ENCODE peak calls at places on chromosomes 5 and 9, in five cellular contexts. C is HepG2, K is H1, R is GM12878, X is K562. V is an unnamed sample.

GRCh38 chr9:109537288-109537687 is 39.2 kb upstream of the PTPN3 start:
- DNase-seq in C (no peak), K (no peak), R (no peak), X (no peak), V (no peak)

GRCh38 chr9:124018731-124019697 is 7.4 kb downstream of the LHX2 start:
- DNase-seq in R (no peak), C (no peak), K (no peak), X (no peak), V (peak)

GRCh38 chr5:167030500-167031120 is 1260.8 kb upstream of the WWC1 start:
- DNase-seq in C (no peak), K (peak), R (no peak), X (no peak), V (peak)

GRCh38 chr5:72434056-72434780 is 73.0 kb downstream of the ZNF366 start:
- DNase-seq in R (no peak), K (no peak), C (no peak), X (no peak), V (no peak)

GRCh38 chr9:5509573-5509972 is 758 bp upstream of the PDCD1LG2 start:
- DNase-seq in R (no peak), K (no peak), X (no peak), C (no peak), V (no peak)

GRCh38 chr5:150146862-150147579 is 8.6 kb downstream of the PDGFRB start:
- DNase-seq in X (no peak), K (no peak), C (no peak), R (no peak), V (no peak)

GRCh38 chr5:37724395-37725125 is 115.3 kb downstream of the GDNF start:
- DNase-seq in C (no peak), X (no peak), R (no peak), K (no peak), V (no peak)

GRCh38 chr5:71865202-71865601 is 146.1 kb downstream of the CARTPT start:
- DNase-seq in K (no peak), X (no peak), R (no peak), C (no peak), V (no peak)

GRCh38 chr9:105636331-105636730 is 25.9 kb upstream of the TAL2 start:
- DNase-seq in X (no peak), C (no peak), K (no peak), R (no peak), V (no peak)

GRCh38 chr9:128286435-128286834 is 10.4 kb downstream of the SWI5 start:
- DNase-seq in C (no peak), R (no peak), X (no peak), K (no peak), V (no peak)

GRCh38 chr5:91318727-91319126 is 64.4 kb downstream of the ARRDC3 start:
- DNase-seq in C (no peak), X (no peak), K (no peak), R (no peak), V (no peak)

GRCh38 chr9:17052626-17053025 is 82.2 kb upstream of the CNTLN start:
- DNase-seq in C (no peak), K (no peak), R (no peak), X (no peak), V (no peak)

GRCh38 chr5:55600536-55601208 is 65.9 kb upstream of the PLPP1 start:
- DNase-seq in R (no peak), C (no peak), K (no peak), X (no peak), V (no peak)

GRCh38 chr9:2178034-2178734 is 163.0 kb downstream of the SMARCA2 start:
- DNase-seq in K (no peak), R (no peak), X (no peak), C (no peak), V (no peak)

GRCh38 chr5:123647066-123647465 is 135.1 kb downstream of the CSNK1G3 start:
- DNase-seq in C (no peak), X (no peak), K (no peak), R (no peak), V (no peak)

GRCh38 chr5:74638776-74639537 is 1.6 kb downstream of the ENC1 start:
- DNase-seq in K (no peak), X (no peak), R (peak), C (no peak), V (no peak)

GRCh38 chr5:96431376-96432244 is 1.4 kb downstream of the PCSK1 start:
- DNase-seq in R (no peak), X (no peak), C (no peak), K (no peak), V (peak)

GRCh38 chr9:86521322-86521721 is 167.1 kb upstream of the TUT7 start:
- DNase-seq in R (no peak), K (no peak), X (no peak), C (no peak), V (no peak)

GRCh38 chr5:32936329-32936728 is 225.2 kb downstream of the NPR3 start:
- DNase-seq in R (no peak), X (no peak), C (no peak), K (no peak), V (no peak)

DNA sequence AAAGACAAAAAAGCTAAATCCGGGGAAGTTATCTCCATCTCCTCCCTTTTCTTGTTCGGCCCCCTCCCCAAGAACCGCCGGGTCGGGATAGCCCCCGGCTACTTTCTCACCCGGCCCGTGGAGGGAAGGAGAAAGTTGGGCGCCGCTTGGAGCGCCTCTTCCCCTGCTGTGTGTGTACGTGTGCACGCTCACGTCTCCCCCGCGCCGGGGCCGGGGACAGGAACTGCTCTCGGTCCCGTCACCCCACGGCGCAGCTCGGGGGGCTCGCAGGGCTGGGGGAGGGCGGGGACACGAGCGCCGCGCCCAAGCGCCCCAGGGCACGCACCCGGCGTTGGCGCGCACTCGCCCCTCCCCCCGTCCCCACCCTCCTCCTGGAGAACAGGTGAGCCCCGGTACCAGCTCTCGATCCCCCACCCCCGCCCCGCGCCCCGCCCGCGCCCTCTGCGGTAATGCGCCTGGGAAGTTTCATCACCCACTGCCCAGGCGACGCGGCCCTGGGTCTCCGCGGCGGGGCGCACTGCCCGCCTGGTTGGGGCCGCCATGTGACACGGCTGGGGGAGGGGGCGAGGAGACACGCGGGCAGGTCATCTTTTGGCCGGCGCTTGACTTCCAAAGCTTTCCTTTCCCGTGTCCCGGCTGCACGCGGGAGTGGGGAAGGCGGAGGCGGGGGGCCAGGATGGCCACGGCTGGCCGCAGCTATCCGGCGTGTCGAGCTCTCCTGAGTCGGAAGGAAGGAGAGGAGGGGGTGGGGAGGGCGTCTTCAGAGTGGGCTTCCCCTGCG is 1.3 kb upstream of the STC2 start:
- DNase-seq in R (peak), X (no peak), C (peak), K (no peak), V (peak)
- TF ChIP-seq ATF2 in R (no peak), X (no peak), C (peak), K (no peak), V (no peak)

GRCh38 chr9:6938447-6938846 is 180.7 kb downstream of the KDM4C start:
- DNase-seq in C (peak), R (no peak), K (no peak), X (no peak), V (no peak)
- TF ChIP-seq ATF2 in C (no peak), R (no peak), K (no peak), X (no peak), V (no peak)

DNA sequence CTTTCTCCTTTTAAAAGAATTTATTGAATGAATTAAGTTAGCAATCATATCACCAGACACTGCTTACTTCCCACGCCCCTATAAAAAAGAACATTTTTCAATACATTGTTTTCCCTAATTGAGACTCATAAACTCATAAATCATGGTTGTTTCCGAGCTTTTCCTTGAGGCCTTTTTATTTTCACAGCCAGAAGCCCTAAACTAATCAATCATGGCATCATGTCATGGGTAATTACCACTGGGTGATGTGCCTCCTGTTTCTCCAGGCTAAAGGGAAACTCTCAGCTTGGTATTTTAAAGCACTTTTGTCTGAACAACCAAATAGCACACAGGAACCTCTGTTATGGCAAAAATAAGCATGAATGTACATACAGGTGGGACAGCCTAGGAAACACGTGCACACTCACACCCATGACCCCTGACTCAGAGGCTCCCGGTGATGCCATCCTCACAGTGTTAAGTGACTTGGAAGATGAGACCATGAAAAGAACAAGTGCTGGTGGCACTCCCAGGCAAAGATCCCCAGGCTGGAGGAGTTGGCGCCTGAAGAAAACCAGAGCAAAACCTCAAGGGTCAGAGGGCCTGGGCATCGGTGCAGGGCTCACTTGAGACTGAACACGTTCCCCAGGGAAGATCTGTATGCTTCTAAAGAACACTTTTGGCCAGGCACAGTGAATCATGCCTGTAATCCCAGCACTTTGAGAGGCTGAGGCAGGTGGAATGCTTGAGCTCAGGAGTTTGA is 154.4 kb downstream of the ROR2 start:
- DNase-seq in R (no peak), X (no peak), K (no peak), C (no peak), V (no peak)
- TF ChIP-seq ATF2 in R (no peak), X (no peak), K (no peak), C (no peak), V (no peak)

GRCh38 chr9:3906437-3907213 is 380.8 kb upstream of the RFX3 start:
- DNase-seq in C (no peak), K (no peak), X (no peak), R (no peak), V (no peak)

GRCh38 chr9:3912817-3913216 is 387.0 kb upstream of the RFX3 start:
- DNase-seq in K (no peak), X (no peak), R (no peak), C (no peak), V (no peak)

GRCh38 chr9:3909966-3910650 is 384.3 kb upstream of the RFX3 start:
- DNase-seq in K (no peak), C (no peak), X (no peak), R (no peak), V (no peak)

GRCh38 chr9:3912260-3912659 is 386.5 kb upstream of the RFX3 start:
- DNase-seq in X (no peak), K (no peak), R (no peak), C (no peak), V (no peak)

GRCh38 chr9:3908731-3909130 is 382.9 kb upstream of the RFX3 start:
- DNase-seq in R (no peak), C (no peak), X (no peak), K (no peak), V (no peak)
- TF ChIP-seq ATF2 in R (no peak), C (no peak), X (no peak), K (no peak), V (no peak)